ENCODE peak calls at places on chromosomes 16 and 17, in five cellular contexts. S, R, J, T and E are unnamed samples.

GRCh38 chr16:80924372-80924978 is 82.2 kb downstream of the CMC2 start:
- DNase-seq in J (no peak), T (peak), R (peak), S (peak), E (peak)

GRCh38 chr17:354651-355556 is 2.3 kb upstream of the RPH3AL start:
- DNase-seq in J (no peak), S (no peak), R (no peak), T (no peak), E (no peak)

GRCh38 chr17:73126716-73127473 is 34.4 kb upstream of the SLC39A11 start:
- DNase-seq in R (no peak), T (no peak), S (no peak), J (no peak), E (no peak)

GRCh38 chr16:25073849-25074248 is 37.7 kb upstream of the LCMT1 start:
- DNase-seq in J (no peak), R (no peak), S (no peak), T (no peak), E (no peak)

GRCh38 chr17:74430385-74430705 is 1.5 kb upstream of the GPRC5C start:
- DNase-seq in T (no peak), S (no peak), R (no peak), J (no peak), E (no peak)

GRCh38 chr17:78875738-78876597 is 27.0 kb downstream of the CEP295NL start:
- DNase-seq in T (no peak), R (peak), S (no peak), J (no peak), E (peak)

GRCh38 chr17:48549909-48550308 is 5.0 kb upstream of the HOXB2 start:
- DNase-seq in S (no peak), J (no peak), T (no peak), R (peak), E (peak)

GRCh38 chr16:52558448-52558847 is 11.5 kb upstream of the TOX3 start:
- DNase-seq in S (no peak), R (no peak), J (no peak), T (no peak), E (no peak)

GRCh38 chr16:676565-677297 is 1.3 kb downstream of the RHBDL1 start:
- DNase-seq in R (no peak), S (no peak), T (peak), J (no peak), E (no peak)

GRCh38 chr17:45342871-45343526 is 26.2 kb upstream of the MAP3K14 start:
- DNase-seq in S (no peak), T (no peak), J (no peak), R (no peak), E (no peak)

GRCh38 chr17:75856062-75856681 is 1.0 kb upstream of the WBP2 start:
- DNase-seq in S (no peak), J (no peak), R (peak), T (no peak), E (no peak)

GRCh38 chr17:70318061-70318460 is 148.7 kb downstream of the KCNJ2 start:
- DNase-seq in T (no peak), S (no peak), J (no peak), R (no peak), E (peak)

GRCh38 chr16:85418978-85419491 is 194.1 kb upstream of the GSE1 start:
- DNase-seq in J (no peak), S (peak), T (no peak), R (no peak), E (no peak)

GRCh38 chr16:82954224-82954929 is 327.6 kb downstream of the CDH13 start:
- DNase-seq in S (no peak), J (no peak), T (no peak), R (peak), E (peak)

GRCh38 chr16:47037746-47038458 is 64.4 kb upstream of the DNAJA2 start:
- DNase-seq in J (peak), R (peak), T (peak), S (peak), E (peak)

GRCh38 chr16:85826686-85827247 is 27.3 kb downstream of the COX4I1 start:
- DNase-seq in R (no peak), S (no peak), T (no peak), J (no peak), E (no peak)

GRCh38 chr17:1286379-1287106 is 7.1 kb downstream of the TRARG1 start:
- DNase-seq in T (no peak), R (no peak), S (no peak), J (no peak), E (no peak)

GRCh38 chr17:69314246-69315030 is 12.5 kb downstream of the ABCA5 start:
- DNase-seq in R (no peak), J (no peak), S (no peak), T (no peak), E (no peak)

GRCh38 chr17:4551796-4552525 is 3.2 kb downstream of the MYBBP1A start:
- DNase-seq in J (no peak), R (no peak), T (no peak), S (no peak), E (no peak)

GRCh38 chr16:57039148-57039812 is 49.9 kb downstream of the NLRC5 start:
- DNase-seq in S (no peak), T (no peak), J (no peak), R (peak), E (peak)

GRCh38 chr17:78381601-78382168 is 3.2 kb downstream of the PGS1 start:
- DNase-seq in R (peak), S (no peak), J (no peak), T (no peak), E (peak)

GRCh38 chr16:31876955-31877828 is 3.6 kb downstream of the ZNF267 start:
- DNase-seq in T (no peak), J (no peak), S (no peak), R (peak), E (peak)

GRCh38 chr17:78715000-78715771 is 66.9 kb downstream of the CYTH1 start:
- DNase-seq in J (no peak), S (no peak), T (no peak), R (no peak), E (peak)

GRCh38 chr16:49856741-49857330 is 924 bp upstream of the ZNF423 start:
- DNase-seq in R (peak), T (peak), S (peak), J (no peak), E (peak)